ENCODE peak calls at places on chromosomes 6 and 20, in four cellular contexts. G, T, C and S are unnamed samples.

GRCh38 chr20:38186788-38187221 is 21.7 kb upstream of the TGM2 start:
- DNase-seq in G (no peak), T (no peak), C (no peak), S (no peak)

GRCh38 chr6:127630800-127631199 is 53.8 kb downstream of the C6orf58 start:
- DNase-seq in G (no peak), T (no peak), C (no peak), S (no peak)

GRCh38 chr6:29943053-29943966 is 978 bp downstream of the HLA-A start:
- DNase-seq in G (no peak), T (peak; percentile 49), C (no peak), S (no peak)

GRCh38 chr6:132130530-132131298 is 179.5 kb upstream of the CCN2 start:
- DNase-seq in G (no peak), T (peak; percentile 10), C (no peak), S (no peak)

GRCh38 chr6:165847407-165848098 is 184.5 kb upstream of the PDE10A start:
- DNase-seq in G (no peak), T (peak; percentile 66), C (no peak), S (no peak)

GRCh38 chr20:18992418-18992817 is 178.8 kb downstream of the SCP2D1 start:
- DNase-seq in G (peak; percentile 32), T (no peak), C (no peak), S (no peak)

GRCh38 chr6:81981812-81982211 is 229.3 kb upstream of the TENT5A start:
- DNase-seq in G (no peak), T (no peak), C (no peak), S (no peak)

GRCh38 chr6:151004415-151005024 is 139.0 kb downstream of the MTHFD1L start:
- DNase-seq in G (peak; percentile 59), T (no peak), C (no peak), S (no peak)

GRCh38 chr6:101401792-101402617 is 8.5 kb downstream of the GRIK2 start:
- DNase-seq in G (no peak), T (no peak), C (no peak), S (no peak)

GRCh38 chr20:12316794-12317193 is 399.1 kb downstream of the BTBD3 start:
- DNase-seq in G (no peak), T (no peak), C (no peak), S (no peak)

GRCh38 chr6:125528614-125529013 is 220.8 kb upstream of the HEY2 start:
- DNase-seq in G (no peak), T (no peak), C (no peak), S (no peak)

GRCh38 chr6:114342826-114343781 is at the start of gene HS3ST5:
- DNase-seq in G (peak; percentile 57), T (peak; percentile 26), C (no peak), S (no peak)

GRCh38 chr6:77030929-77031674 is 432.2 kb downstream of the HTR1B start:
- DNase-seq in G (no peak), T (no peak), C (no peak), S (no peak)

GRCh38 chr6:23775127-23775526 is 350.9 kb upstream of the NRSN1 start:
- DNase-seq in G (no peak), T (no peak), C (no peak), S (no peak)

GRCh38 chr6:55405474-55406220 is 78.4 kb downstream of the GFRAL start:
- DNase-seq in G (no peak), T (no peak), C (no peak), S (no peak)

GRCh38 chr20:9068232-9068781 is 580 bp upstream of the PLCB4 start:
- DNase-seq in G (no peak), T (peak; percentile 36), C (no peak), S (no peak)

GRCh38 chr6:20319520-20320357 is 81.9 kb upstream of the E2F3 start:
- DNase-seq in G (no peak), T (peak; percentile 63), C (peak; percentile 98), S (no peak)

GRCh38 chr6:109527989-109528388 is 45.0 kb upstream of the ZBTB24 start:
- DNase-seq in G (peak; percentile 20), T (no peak), C (no peak), S (no peak)

DNA sequence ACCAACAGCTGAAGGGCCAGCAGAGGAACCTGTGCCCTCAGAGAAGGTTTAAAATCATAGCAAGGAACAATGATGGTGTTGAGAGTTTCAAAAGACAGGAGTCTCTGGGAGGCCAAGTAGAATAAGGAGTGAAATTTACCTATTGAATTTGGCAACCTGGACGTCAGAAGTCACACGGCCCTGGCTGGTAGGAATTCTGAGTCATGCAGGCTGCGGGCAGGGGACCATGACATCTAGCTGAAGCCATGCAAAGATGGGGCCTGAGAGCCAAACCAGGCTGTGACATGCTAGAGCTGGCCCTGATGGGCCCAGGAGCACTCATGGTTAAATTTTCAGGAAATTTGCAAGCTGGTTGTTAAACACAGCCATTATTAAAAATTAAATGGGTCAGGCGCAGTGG is 64.0 kb upstream of the SNX9 start:
- DNase-seq in G (no peak), T (no peak), C (no peak), S (no peak)
- H3K4me1 ChIP-seq in G (peaks cover 79% of the 10 kb centered on the region), T (peaks cover 27% of the 10 kb centered on the region), C (peaks cover 39% of the 10 kb centered on the region), S (peaks cover 7% of the 10 kb centered on the region)

GRCh38 chr20:36542019-36542488 is 735 bp downstream of the MYL9 start:
- DNase-seq in G (peak; percentile 46), T (peak; percentile 38), C (no peak), S (no peak)
- TF ChIP-seq POLR2A in G (no peak), T (no peak), C (no peak), S (no peak)

GRCh38 chr6:2842139-2842552 is 483 bp upstream of the SERPINB1 start:
- DNase-seq in G (no peak), T (no peak), C (no peak), S (no peak)

GRCh38 chr6:2840794-2841061 is 935 bp downstream of the SERPINB1 start:
- DNase-seq in G (no peak), T (no peak), C (no peak), S (no peak)

GRCh38 chr6:2841264-2842138 is at the start of gene SERPINB1:
- DNase-seq in G (peak; percentile 97), T (peak; percentile 95), C (no peak), S (peak; percentile 78)

GRCh38 chr6:2845880-2846208 is 4.2 kb upstream of the SERPINB1 start:
- DNase-seq in G (no peak), T (no peak), C (no peak), S (no peak)

GRCh38 chr6:2843138-2843740 is 1.6 kb upstream of the SERPINB1 start:
- DNase-seq in G (no peak), T (no peak), C (no peak), S (peak; percentile 48)
- TF ChIP-seq POLR2AphosphoS5 in G (no peak), T (no peak), C (no peak), S (no peak)

DNA sequence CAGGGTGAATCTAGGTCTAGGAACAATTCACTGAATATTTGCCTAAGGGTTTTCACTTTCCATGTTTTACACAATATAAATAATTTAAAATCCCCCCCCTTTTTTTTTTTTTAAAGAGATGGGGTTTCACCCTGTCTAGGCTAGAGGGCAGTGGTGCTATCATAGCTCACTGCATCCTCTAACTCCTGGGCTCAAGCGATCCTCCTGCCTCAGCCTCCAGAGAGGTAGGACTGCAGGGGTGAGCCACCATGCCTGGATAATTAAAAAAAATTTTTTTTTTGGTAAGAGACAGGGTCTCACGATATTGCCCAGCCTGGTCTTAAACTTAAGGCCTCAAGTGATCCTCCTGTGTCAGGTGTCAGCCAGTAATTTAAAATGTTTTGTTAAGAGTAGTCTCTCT is 17.8 kb downstream of the QKI start:
- DNase-seq in G (no peak), T (no peak), C (no peak), S (no peak)
- H3K4me1 ChIP-seq in G (peaks cover 11% of the 10 kb centered on the region), T (peaks cover 9% of the 10 kb centered on the region), C (no peaks in the 10 kb centered on the region), S (no peaks in the 10 kb centered on the region)

DNA sequence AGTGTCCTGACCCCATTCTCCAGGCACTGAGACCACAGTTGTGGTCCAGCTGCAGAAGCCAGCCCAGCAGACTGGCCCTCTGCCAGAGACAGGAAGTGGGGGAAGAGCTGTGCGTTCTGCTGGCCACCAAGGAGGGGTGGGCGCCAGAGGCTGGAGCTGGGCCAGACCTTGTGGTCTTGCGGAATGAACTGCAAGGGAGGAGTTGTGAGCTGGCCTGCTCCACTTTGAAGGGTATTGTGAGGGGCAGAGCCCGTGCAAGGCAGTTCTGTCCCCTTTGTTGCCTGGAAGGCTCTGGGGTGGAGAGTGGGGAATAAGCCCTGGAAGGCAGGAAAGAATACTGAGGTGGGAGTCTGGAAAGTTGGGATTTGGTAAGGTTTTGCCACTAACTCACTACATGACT is 3.6 kb upstream of the MDFI start:
- DNase-seq in G (no peak), T (no peak), C (no peak), S (no peak)
- TF ChIP-seq POLR2A in G (no peak), T (no peak), C (no peak), S (no peak)

DNA sequence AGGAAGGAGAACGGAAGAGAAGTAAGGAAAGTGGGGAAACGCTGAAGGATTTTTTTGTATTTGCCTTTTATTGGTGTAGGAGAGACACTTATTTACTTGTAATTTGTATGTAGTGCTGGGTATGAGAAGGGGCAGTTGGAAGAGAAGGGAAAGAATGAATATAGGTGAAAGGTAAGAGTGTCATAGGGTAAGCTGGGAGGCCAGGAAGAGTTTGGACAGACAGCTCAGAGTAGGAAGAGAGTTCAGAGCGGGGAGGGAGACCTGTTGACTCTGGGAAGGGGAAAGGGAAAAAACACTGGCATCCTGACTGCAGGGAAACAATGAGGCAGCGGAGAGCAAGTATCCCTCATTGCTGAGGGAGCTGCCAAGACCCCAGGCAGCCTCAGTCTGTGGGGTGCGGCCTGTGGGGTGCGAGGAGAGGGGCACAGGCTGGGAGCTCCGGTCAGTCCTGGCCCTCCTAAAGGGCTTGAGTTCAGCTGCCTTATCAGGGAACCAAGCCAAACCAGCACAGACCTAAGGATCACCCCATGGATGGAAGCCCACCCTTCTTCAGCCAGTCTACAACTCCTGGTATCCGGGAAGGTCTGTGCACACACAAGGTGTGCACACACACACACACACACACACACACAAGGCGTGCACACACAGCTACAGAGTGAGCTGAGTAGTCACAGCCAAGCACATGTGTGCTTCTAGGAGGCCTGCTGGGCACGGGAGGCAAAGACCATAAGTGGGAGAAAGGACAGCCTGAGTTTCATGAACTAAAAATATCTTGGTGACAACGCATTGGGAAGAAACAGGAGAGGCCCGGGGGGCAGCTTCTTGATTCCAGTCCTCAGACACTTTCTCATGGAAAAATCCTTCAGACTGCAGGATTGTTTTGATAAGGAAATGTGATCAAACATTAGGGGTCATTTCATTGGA is 2.9 kb downstream of the TRAF3IP2 start:
- DNase-seq in G (no peak), T (peak; percentile 21), C (no peak), S (no peak)
- TF ChIP-seq POLR2AphosphoS5 in G (no peak), T (peak; percentile 7), C (peak; percentile 36), S (no peak)

GRCh38 chr6:46993846-46994245 is 48.3 kb downstream of the ADGRF1 start:
- DNase-seq in G (peak; percentile 28), T (no peak), C (no peak), S (no peak)
- H3K4me1 ChIP-seq in G (peaks cover 8% of the 10 kb centered on the region), T (peaks cover 6% of the 10 kb centered on the region), C (no peaks in the 10 kb centered on the region), S (no peaks in the 10 kb centered on the region)

DNA sequence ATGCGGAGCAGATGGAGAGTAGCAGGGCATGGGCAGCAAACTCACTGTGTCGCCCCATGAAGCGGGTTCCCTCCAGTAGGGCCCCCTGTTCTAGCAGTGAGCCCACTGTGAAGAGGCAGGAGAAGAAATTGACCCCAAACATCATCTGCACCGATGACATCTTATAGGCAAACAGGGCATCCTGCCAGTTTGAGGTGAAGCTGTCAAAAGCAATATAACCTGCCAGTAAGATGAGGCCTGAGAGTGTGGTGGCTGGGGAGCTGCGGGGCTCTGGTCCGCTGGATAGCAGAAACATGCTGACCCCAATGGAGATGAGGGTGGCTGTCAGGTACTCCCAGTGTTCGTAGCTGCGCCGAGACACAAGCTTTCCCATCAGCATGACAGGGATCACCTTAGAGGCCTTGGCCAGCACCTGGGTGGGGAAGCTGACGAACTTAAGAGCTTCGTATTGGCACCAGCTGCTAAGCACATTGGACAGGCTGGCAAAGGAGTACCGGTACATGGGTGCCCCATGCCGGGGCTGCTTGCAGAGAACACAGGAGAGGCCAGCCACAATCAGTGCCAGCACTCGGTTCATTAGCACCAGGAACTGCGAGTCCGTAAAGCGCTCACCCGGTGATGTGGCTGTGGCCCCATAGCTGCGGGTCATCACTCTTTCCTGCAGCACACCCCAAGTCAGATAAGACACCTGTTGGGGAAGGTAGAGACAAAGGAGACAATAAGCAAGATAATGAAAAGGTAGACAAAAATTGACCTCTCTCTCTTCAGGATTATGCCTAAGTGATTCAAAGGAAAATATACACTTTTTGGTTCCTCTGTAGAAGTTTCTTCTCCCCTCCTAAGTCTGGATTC is 2.1 kb downstream of the SLC35B2 start:
- DNase-seq in G (no peak), T (no peak), C (no peak), S (no peak)
- TF ChIP-seq POLR2A in G (no peak), T (no peak), C (peak; percentile 76), S (no peak)